ENCODE peak calls at places on chromosomes 5 and 9, in eight cellular contexts. H is CD8-positive, alpha-beta T cell; C is omental fat pad; M is fibroblast of mammary gland; P is lower lobe of right lung; F is Calu3; L is upper lobe of right lung; A is choroid plexus epithelial cell. B is an unnamed sample.

GRCh38 chr5:74182603-74183002 is 457.9 kb downstream of the ENC1 start:
- DNase-seq in H (no peak), C (no peak), M (no peak), P (no peak), F (no peak), L (no peak), A (no peak), B (no peak)

GRCh38 chr9:110330484-110331115 is 7.1 kb downstream of the TXNDC8 start:
- DNase-seq in H (no peak), C (no peak), M (peak), P (no peak), F (no peak), L (no peak), A (peak), B (no peak)

GRCh38 chr9:35267716-35268115 is 105.9 kb downstream of the UNC13B start:
- DNase-seq in H (no peak), C (no peak), M (no peak), P (no peak), F (no peak), L (no peak), A (peak), B (no peak)

GRCh38 chr5:42992035-42992570 is 48.0 kb downstream of the ANXA2R start:
- DNase-seq in H (peak), C (no peak), M (peak), P (peak), F (peak), L (peak), A (peak), B (peak)

GRCh38 chr5:107570805-107571531 is 99.8 kb downstream of the EFNA5 start:
- DNase-seq in H (peak), C (no peak), M (no peak), P (no peak), F (peak), L (no peak), A (peak), B (no peak)

GRCh38 chr9:34512131-34513078 is 10.4 kb downstream of the ENHO start:
- DNase-seq in H (no peak), C (no peak), M (no peak), P (no peak), F (no peak), L (no peak), A (no peak), B (no peak)

GRCh38 chr9:34717996-34718614 is 8.2 kb upstream of the CCL21 start:
- DNase-seq in H (no peak), C (no peak), M (no peak), P (no peak), F (no peak), L (no peak), A (peak), B (no peak)

GRCh38 chr5:32710335-32710858 is 724 bp upstream of the NPR3 start:
- DNase-seq in H (no peak), C (no peak), M (peak), P (no peak), F (peak), L (peak), A (no peak), B (no peak)

GRCh38 chr5:23490993-23491392 is 16.4 kb upstream of the PRDM9 start:
- DNase-seq in H (no peak), C (no peak), M (no peak), P (no peak), F (no peak), L (no peak), A (no peak), B (no peak)

GRCh38 chr5:33074548-33074947 is 363.4 kb downstream of the NPR3 start:
- DNase-seq in H (no peak), C (no peak), M (peak), P (no peak), F (no peak), L (no peak), A (peak), B (no peak)

GRCh38 chr5:103472820-103473219 is 89.8 kb downstream of the NUDT12 start:
- DNase-seq in H (no peak), C (no peak), M (peak), P (no peak), F (no peak), L (no peak), A (peak), B (no peak)

GRCh38 chr9:135090081-135090480 is 2.6 kb downstream of the OLFM1 start:
- DNase-seq in H (no peak), C (no peak), M (no peak), P (no peak), F (no peak), L (no peak), A (no peak), B (no peak)

DNA sequence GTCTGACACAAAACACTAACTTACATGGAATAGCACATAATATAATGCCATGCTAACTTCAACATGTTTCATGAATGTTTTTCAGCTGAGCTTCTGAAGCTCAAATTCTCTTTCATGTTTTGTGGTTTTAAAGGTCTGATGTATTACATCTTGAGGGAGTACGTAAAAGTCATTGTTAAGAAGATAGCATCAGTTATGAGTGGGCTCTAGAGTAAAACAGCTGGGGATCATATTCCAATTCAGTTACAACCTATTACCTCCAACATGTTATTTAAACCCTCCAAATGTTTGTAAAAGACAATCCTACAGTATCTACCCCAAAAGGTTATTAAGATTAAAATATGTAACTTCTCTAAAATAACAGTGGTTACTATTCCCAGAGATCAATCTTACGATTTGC is 19.2 kb downstream of the CETN3 start:
- DNase-seq in H (no peak), C (no peak), M (no peak), P (no peak), F (no peak), L (no peak), A (no peak), B (no peak)
- TF ChIP-seq CTCF in H (no peak), C (no peak), M (no peak), P (no peak), F (no peak), L (no peak), A (no peak), B (no peak)

DNA sequence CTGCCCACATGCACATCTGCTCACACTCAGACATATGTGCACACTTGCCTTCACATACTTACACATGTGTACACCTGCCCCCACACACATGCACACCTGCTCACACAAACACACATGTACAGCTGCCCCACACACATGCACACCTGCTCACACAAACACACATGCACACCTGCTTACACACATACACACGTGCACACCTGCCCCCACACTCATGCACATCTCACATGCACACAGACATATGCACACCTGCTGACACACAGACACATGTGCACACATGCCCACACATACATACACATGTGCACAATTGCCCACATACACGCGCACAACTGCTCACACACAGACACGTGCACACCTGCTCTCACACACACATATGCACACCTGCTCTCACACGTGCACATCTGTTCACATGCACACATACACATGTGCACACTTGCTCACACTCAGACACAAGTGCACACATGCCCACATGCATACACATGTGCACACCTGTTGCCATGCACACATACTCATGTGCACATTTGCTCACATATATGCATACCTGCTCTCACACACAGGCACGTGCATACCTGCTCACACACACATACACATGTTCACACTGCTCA is 147.8 kb upstream of the FOXD4L5 start:
- DNase-seq in H (no peak), C (no peak), M (no peak), P (no peak), F (no peak), L (no peak), A (no peak), B (no peak)
- TF ChIP-seq CTCF in H (no peak), C (no peak), M (no peak), P (no peak), F (no peak), L (no peak), A (no peak), B (no peak)

GRCh38 chr9:38392235-38393127 is at the start of gene ALDH1B1:
- DNase-seq in H (peak), C (peak), M (peak), P (peak), F (peak), L (peak), A (peak), B (peak)
- TF ChIP-seq CTCF in H (no peak), C (no peak), M (peak), P (peak), F (no peak), L (no peak), A (peak), B (no peak)

GRCh38 chr5:130514984-130515690 is 610.9 kb downstream of the CHSY3 start:
- DNase-seq in H (no peak), C (no peak), M (peak), P (no peak), F (no peak), L (no peak), A (peak), B (no peak)
- TF ChIP-seq CTCF in H (no peak), C (no peak), M (no peak), P (no peak), F (no peak), L (no peak), A (no peak), B (no peak)

GRCh38 chr9:125361837-125362531 is 100.4 kb downstream of the GAPVD1 start:
- DNase-seq in H (no peak), C (no peak), M (peak), P (no peak), F (no peak), L (no peak), A (peak), B (no peak)
- TF ChIP-seq CTCF in H (no peak), C (no peak), M (peak), P (peak), F (no peak), L (no peak), A (peak), B (no peak)

B was measured in breast epithelium.